ENCODE peak calls at places on chromosomes 4 and X, in seven cellular contexts. I is upper lobe of left lung, D is A673, H is stomach, V is uterus, K is fibroblast of lung, N is tibial nerve. E is an unnamed sample.

GRCh38 chr4:52718123-52718522 is 33.1 kb downstream of the ERVMER34-1 start:
- DNase-seq in N (no peak), D (no peak), I (no peak), V (no peak), K (peak), H (no peak), E (no peak)

GRCh38 chr4:166034965-166035364 is 161.9 kb downstream of the TLL1 start:
- DNase-seq in K (no peak), N (no peak), H (no peak), D (no peak), I (no peak), V (no peak), E (no peak)

GRCh38 chr4:134327274-134328122 is 125.9 kb upstream of the PABPC4L start:
- DNase-seq in H (no peak), I (no peak), K (no peak), V (no peak), D (no peak), N (no peak), E (no peak)

GRCh38 chr4:182862166-182862875 is 54.9 kb downstream of the DCTD start:
- DNase-seq in I (no peak), V (no peak), H (peak), K (no peak), N (no peak), D (no peak), E (no peak)

GRCh38 chr4:128358231-128358902 is 70.8 kb upstream of the PGRMC2 start:
- DNase-seq in K (peak), H (no peak), I (peak), N (no peak), V (no peak), D (no peak), E (no peak)

GRCh38 chrX:119168104-119168503 is 40.5 kb upstream of the KIAA1210 start:
- DNase-seq in H (no peak), I (no peak), V (no peak), K (no peak), D (no peak), N (no peak), E (no peak)

GRCh38 chrX:135531813-135532212 is 11.4 kb downstream of the INTS6L start:
- DNase-seq in V (no peak), K (no peak), H (no peak), D (no peak), N (no peak), I (no peak), E (no peak)

GRCh38 chr4:80252953-80253352 is 13.5 kb upstream of the FGF5 start:
- DNase-seq in H (no peak), N (no peak), V (no peak), D (no peak), K (no peak), I (no peak), E (no peak)

GRCh38 chr4:186037182-186037581 is 31.8 kb upstream of the TLR3 start:
- DNase-seq in V (no peak), N (no peak), I (no peak), D (no peak), H (no peak), K (no peak), E (no peak)

GRCh38 chr4:23401572-23401971 is 488.3 kb downstream of the PPARGC1A start:
- DNase-seq in V (no peak), I (no peak), D (no peak), K (peak), H (no peak), N (no peak), E (no peak)

GRCh38 chrX:21735038-21735752 is 22.7 kb downstream of the SMPX start:
- DNase-seq in V (no peak), K (peak), I (no peak), D (no peak), H (no peak), N (no peak), E (no peak)

GRCh38 chrX:142359359-142359758 is 154.3 kb upstream of the MAGEC2 start:
- DNase-seq in N (no peak), I (no peak), V (no peak), D (no peak), K (no peak), H (no peak), E (no peak)

GRCh38 chr4:122195718-122196117 is 43.6 kb downstream of the BLTP1 start:
- DNase-seq in K (no peak), I (no peak), H (no peak), V (no peak), D (no peak), N (no peak), E (no peak)

GRCh38 chr4:150348079-150348478 is 233.9 kb upstream of the MAB21L2 start:
- DNase-seq in D (peak), H (no peak), V (no peak), N (no peak), K (peak), I (no peak), E (no peak)

GRCh38 chr4:122700178-122700725 is 32.3 kb upstream of the BBS12 start:
- DNase-seq in H (no peak), I (peak), K (peak), V (peak), D (no peak), N (no peak), E (no peak)

GRCh38 chrX:136063340-136064079 is 78.3 kb downstream of the SLC9A6 start:
- DNase-seq in V (peak), N (peak), I (peak), D (peak), H (no peak), K (no peak), E (peak)

GRCh38 chr4:182898479-182898799 is 18.7 kb downstream of the DCTD start:
- DNase-seq in V (no peak), N (no peak), D (no peak), H (no peak), K (no peak), I (no peak), E (no peak)

GRCh38 chr4:166198041-166198440 is 325.0 kb downstream of the TLL1 start:
- DNase-seq in H (no peak), V (no peak), D (no peak), K (no peak), N (no peak), I (no peak), E (no peak)

GRCh38 chrX:119093991-119094741 is 21.4 kb downstream of the CT47C1 start:
- DNase-seq in I (no peak), K (peak), H (no peak), V (no peak), D (no peak), N (no peak), E (no peak)

GRCh38 chr4:127403523-127404084 is 229.2 kb upstream of the INTU start:
- DNase-seq in N (no peak), I (no peak), V (no peak), D (peak), K (no peak), H (no peak), E (no peak)

GRCh38 chr4:166140951-166141350 is 267.9 kb downstream of the TLL1 start:
- DNase-seq in V (no peak), I (no peak), K (no peak), H (no peak), N (no peak), D (no peak), E (no peak)

GRCh38 chr4:134343661-134344060 is 142.1 kb upstream of the PABPC4L start:
- DNase-seq in I (no peak), H (no peak), K (no peak), N (no peak), D (no peak), V (no peak), E (no peak)

GRCh38 chr4:22607382-22607781 is 85.4 kb upstream of the GBA3 start:
- DNase-seq in H (peak), V (peak), I (peak), N (no peak), D (peak), K (peak), E (no peak)

GRCh38 chr4:1647432-1647831 is 36.7 kb downstream of the FAM53A start:
- DNase-seq in V (no peak), I (no peak), H (no peak), K (no peak), D (no peak), N (no peak), E (no peak)

GRCh38 chr4:120725639-120726585 is 196.6 kb downstream of the PRDM5 start:
- DNase-seq in D (no peak), H (no peak), K (no peak), V (no peak), N (no peak), I (no peak), E (no peak)

GRCh38 chrX:78168065-78168464 is 28.6 kb upstream of the TAF9B start:
- DNase-seq in V (no peak), H (no peak), D (no peak), I (no peak), N (no peak), K (no peak), E (no peak)

GRCh38 chrX:16786791-16787735 is 797 bp downstream of the TXLNG start:
- DNase-seq in V (peak), D (no peak), N (peak), H (no peak), K (no peak), I (peak), E (peak)

GRCh38 chr4:19807505-19807904 is 444.2 kb upstream of the SLIT2 start:
- DNase-seq in K (peak), I (no peak), D (no peak), H (no peak), V (no peak), N (no peak), E (no peak)

GRCh38 chr4:25842229-25842840 is 20.5 kb downstream of the SEL1L3 start:
- DNase-seq in D (no peak), K (no peak), N (no peak), V (no peak), I (no peak), H (no peak), E (no peak)

GRCh38 chr4:128284317-128284716 is 3.3 kb downstream of the PGRMC2 start:
- DNase-seq in V (no peak), K (no peak), I (no peak), D (no peak), N (no peak), H (peak), E (no peak)

GRCh38 chr4:111641813-111642579 is 503.3 kb upstream of the FAM241A start:
- DNase-seq in K (peak), H (peak), I (peak), N (peak), D (peak), V (peak), E (peak)

GRCh38 chr4:3261411-3262207 is 12.7 kb downstream of the MSANTD1 start:
- DNase-seq in V (no peak), N (no peak), H (peak), K (no peak), D (no peak), I (peak), E (peak)
- TF ChIP-seq CTCF in V (no peak), N (no peak), H (no peak), K (no peak), D (no peak), I (no peak), E (no peak)

GRCh38 chrX:106999002-106999975 is 723 bp downstream of the MORC4 start:
- DNase-seq in H (peak), D (peak), N (peak), V (peak), K (peak), I (peak), E (peak)
- TF ChIP-seq CTCF in H (no peak), D (peak), N (peak), V (peak), K (peak), I (no peak), E (peak)

GRCh38 chr4:2932951-2933565 is 30.1 kb downstream of the NOP14 start:
- DNase-seq in N (no peak), D (no peak), I (no peak), V (no peak), K (no peak), H (peak), E (no peak)

GRCh38 chr4:2930821-2931764 is 32.1 kb downstream of the NOP14 start:
- DNase-seq in K (no peak), D (no peak), I (peak), N (no peak), H (peak), V (peak), E (peak)

GRCh38 chr4:2933566-2934076 is 29.6 kb downstream of the NOP14 start:
- DNase-seq in H (no peak), V (no peak), N (no peak), D (no peak), K (no peak), I (peak), E (peak)

GRCh38 chr4:2932561-2932950 is 30.6 kb downstream of the NOP14 start:
- DNase-seq in V (peak), I (peak), H (peak), D (no peak), K (no peak), N (no peak), E (peak)

GRCh38 chr4:2931765-2932560 is 31.2 kb downstream of the NOP14 start:
- DNase-seq in I (peak), H (peak), K (no peak), V (peak), N (no peak), D (peak), E (peak)
- TF ChIP-seq CTCF in I (peak), H (no peak), K (no peak), V (no peak), N (no peak), D (peak), E (no peak)

GRCh38 chrX:112043997-112044396 is 38.6 kb downstream of the TRPC5 start:
- DNase-seq in D (peak), V (no peak), K (no peak), H (no peak), N (no peak), I (no peak), E (no peak)

GRCh38 chrX:112053169-112053568 is 29.4 kb downstream of the TRPC5 start:
- DNase-seq in D (no peak), I (no peak), H (no peak), K (no peak), N (no peak), V (no peak), E (no peak)

GRCh38 chrX:112051546-112051945 is 31.0 kb downstream of the TRPC5 start:
- DNase-seq in D (no peak), N (no peak), I (no peak), K (no peak), V (no peak), H (no peak), E (no peak)

GRCh38 chrX:112048707-112049106 is 33.9 kb downstream of the TRPC5 start:
- DNase-seq in N (no peak), I (no peak), V (no peak), K (no peak), D (no peak), H (no peak), E (no peak)
- TF ChIP-seq CTCF in N (no peak), I (no peak), V (no peak), K (no peak), D (no peak), H (no peak), E (no peak)

DNA sequence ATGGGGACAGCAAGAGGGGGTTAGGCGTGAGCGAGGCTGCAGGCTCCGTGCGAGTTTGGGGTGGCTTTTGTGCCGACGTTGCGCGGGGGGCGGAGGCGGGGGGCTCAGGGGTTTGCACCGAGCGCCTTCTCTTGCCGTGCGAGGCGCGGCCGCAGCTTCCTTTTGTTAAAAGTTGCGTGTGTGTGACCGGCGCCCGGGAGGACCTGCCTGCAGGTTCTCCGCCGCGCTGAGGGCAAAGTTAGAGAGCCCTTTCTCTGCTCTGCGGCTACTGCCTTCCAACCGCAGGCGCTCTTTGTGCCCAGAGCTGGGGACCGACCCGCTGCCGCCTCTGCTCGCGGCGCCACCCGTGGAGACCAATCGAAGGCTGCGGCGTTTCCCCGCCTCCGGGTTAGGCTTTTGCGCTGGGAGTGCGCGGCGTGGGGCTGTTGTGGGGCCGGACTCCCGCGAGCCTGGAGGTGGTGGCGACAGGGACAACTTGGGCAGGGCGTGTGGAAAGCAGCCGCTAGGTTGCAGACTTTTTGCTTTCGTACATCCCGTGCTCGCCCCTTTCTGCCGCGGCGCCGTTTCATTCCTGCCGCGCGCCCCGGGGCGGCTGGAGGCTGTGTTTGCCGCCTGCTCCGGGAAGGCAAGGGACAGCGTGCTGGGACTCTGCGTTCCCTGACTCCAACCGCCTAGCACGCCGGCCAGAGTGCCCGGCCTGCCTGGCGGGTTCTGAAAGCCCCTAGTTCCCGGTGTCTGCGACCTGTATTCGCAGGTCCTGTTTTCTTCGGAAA is 750 bp downstream of the KIT start:
- DNase-seq in V (peak), H (peak), K (peak), D (peak), I (peak), N (peak), E (peak)
- TF ChIP-seq CTCF in V (no peak), H (no peak), K (peak), D (peak), I (peak), N (peak), E (peak)

E was measured in tibial artery.